ENCODE peak calls at places on chromosomes 4 and X, in five cellular contexts. N is A549, Z is colonic mucosa, W is tibial artery, K is GM06990. P is an unnamed sample.

GRCh38 chr4:39721788-39722187 is 23.9 kb downstream of the UBE2K start:
- DNase-seq in N (no peak), Z (no peak), W (no peak), K (no peak), P (no peak)

GRCh38 chr4:177367336-177367735 is 57.7 kb downstream of the NEIL3 start:
- DNase-seq in N (peak), Z (no peak), W (no peak), K (no peak), P (no peak)

GRCh38 chr4:47667552-47667951 is 170.3 kb downstream of the CORIN start:
- DNase-seq in N (no peak), Z (no peak), W (no peak), K (no peak), P (no peak)

GRCh38 chrX:132594129-132594528 is 105.3 kb upstream of the MBNL3 start:
- DNase-seq in N (no peak), Z (no peak), W (no peak), K (no peak), P (no peak)

GRCh38 chrX:135975421-135975820 is 1.6 kb upstream of the MMGT1 start:
- DNase-seq in N (no peak), Z (no peak), W (no peak), K (no peak), P (no peak)

GRCh38 chrX:39734174-39734776 is 363.5 kb downstream of the BCOR start:
- DNase-seq in N (no peak), Z (no peak), W (no peak), K (no peak), P (no peak)

GRCh38 chr4:188025476-188025875 is 29.9 kb downstream of the ZFP42 start:
- DNase-seq in N (no peak), Z (no peak), W (no peak), K (no peak), P (no peak)

GRCh38 chrX:23631136-23631535 is 36.2 kb upstream of the PRDX4 start:
- DNase-seq in N (no peak), Z (no peak), W (no peak), K (no peak), P (no peak)

GRCh38 chrX:74924449-74925209 is 623 bp downstream of the NEXMIF start:
- DNase-seq in N (peak), Z (peak), W (peak), K (peak), P (peak)

GRCh38 chr4:146646601-146647000 is 7.9 kb downstream of the POU4F2 start:
- DNase-seq in N (no peak), Z (no peak), W (no peak), K (no peak), P (no peak)

GRCh38 chr4:187069398-187069797 is 345.7 kb upstream of the FAT1 start:
- DNase-seq in N (no peak), Z (no peak), W (no peak), K (no peak), P (no peak)

GRCh38 chrX:134025986-134026731 is 40.8 kb upstream of the GPC3 start:
- DNase-seq in N (no peak), Z (no peak), W (no peak), K (no peak), P (no peak)

GRCh38 chrX:18973527-18974192 is 10.3 kb downstream of the PHKA2 start:
- DNase-seq in N (no peak), Z (peak), W (no peak), K (no peak), P (no peak)

GRCh38 chr4:127782025-127782274 is 172 bp upstream of the HSPA4L start:
- DNase-seq in N (peak), Z (peak), W (peak), K (no peak), P (peak)

GRCh38 chrX:153507484-153508178 is 9.8 kb upstream of the ATP2B3 start:
- DNase-seq in N (peak), Z (peak), W (peak), K (peak), P (peak)

GRCh38 chr4:187474238-187474637 is 521.3 kb upstream of the ZFP42 start:
- DNase-seq in N (no peak), Z (no peak), W (no peak), K (no peak), P (no peak)

GRCh38 chr4:71498624-71499023 is 159.8 kb downstream of the SLC4A4 start:
- DNase-seq in N (no peak), Z (no peak), W (no peak), K (no peak), P (no peak)

GRCh38 chr4:166165829-166166420 is 292.9 kb downstream of the TLL1 start:
- DNase-seq in N (peak), Z (peak), W (no peak), K (peak), P (peak)

GRCh38 chr4:89434364-89434988 is 126.9 kb upstream of the GPRIN3 start:
- DNase-seq in N (peak), Z (no peak), W (no peak), K (no peak), P (no peak)

GRCh38 chrX:16953606-16954211 is 7.3 kb downstream of the REPS2 start:
- DNase-seq in N (peak), Z (no peak), W (no peak), K (no peak), P (no peak)

GRCh38 chr4:37977471-37978452 is 17.6 kb downstream of the PTTG2 start:
- DNase-seq in N (peak), Z (peak), W (peak), K (peak), P (peak)

GRCh38 chr4:91058345-91058744 is 931.2 kb downstream of the CCSER1 start:
- DNase-seq in N (no peak), Z (no peak), W (no peak), K (no peak), P (no peak)

GRCh38 chrX:21933077-21933476 is 7.4 kb upstream of the SMS start:
- DNase-seq in N (peak), Z (no peak), W (no peak), K (no peak), P (no peak)

GRCh38 chrX:71492086-71493065 is 40.5 kb upstream of the OGT start:
- DNase-seq in N (peak), Z (peak), W (peak), K (peak), P (no peak)

GRCh38 chrX:397575-397974 is 10.9 kb upstream of the PPP2R3B start:
- DNase-seq in N (no peak), Z (no peak), W (no peak), K (no peak), P (peak)

GRCh38 chrX:23434356-23434884 is 99.8 kb downstream of the PTCHD1 start:
- DNase-seq in N (no peak), Z (peak), W (peak), K (no peak), P (no peak)

GRCh38 chr4:70709551-70710080 is 12.1 kb upstream of the RUFY3 start:
- DNase-seq in N (peak), Z (no peak), W (no peak), K (no peak), P (no peak)

GRCh38 chr4:1569461-1570151 is 114.5 kb downstream of the FAM53A start:
- DNase-seq in N (no peak), Z (no peak), W (no peak), K (no peak), P (no peak)

GRCh38 chrX:101191217-101191750 is 28.3 kb upstream of the DRP2 start:
- DNase-seq in N (no peak), Z (no peak), W (peak), K (no peak), P (peak)

DNA sequence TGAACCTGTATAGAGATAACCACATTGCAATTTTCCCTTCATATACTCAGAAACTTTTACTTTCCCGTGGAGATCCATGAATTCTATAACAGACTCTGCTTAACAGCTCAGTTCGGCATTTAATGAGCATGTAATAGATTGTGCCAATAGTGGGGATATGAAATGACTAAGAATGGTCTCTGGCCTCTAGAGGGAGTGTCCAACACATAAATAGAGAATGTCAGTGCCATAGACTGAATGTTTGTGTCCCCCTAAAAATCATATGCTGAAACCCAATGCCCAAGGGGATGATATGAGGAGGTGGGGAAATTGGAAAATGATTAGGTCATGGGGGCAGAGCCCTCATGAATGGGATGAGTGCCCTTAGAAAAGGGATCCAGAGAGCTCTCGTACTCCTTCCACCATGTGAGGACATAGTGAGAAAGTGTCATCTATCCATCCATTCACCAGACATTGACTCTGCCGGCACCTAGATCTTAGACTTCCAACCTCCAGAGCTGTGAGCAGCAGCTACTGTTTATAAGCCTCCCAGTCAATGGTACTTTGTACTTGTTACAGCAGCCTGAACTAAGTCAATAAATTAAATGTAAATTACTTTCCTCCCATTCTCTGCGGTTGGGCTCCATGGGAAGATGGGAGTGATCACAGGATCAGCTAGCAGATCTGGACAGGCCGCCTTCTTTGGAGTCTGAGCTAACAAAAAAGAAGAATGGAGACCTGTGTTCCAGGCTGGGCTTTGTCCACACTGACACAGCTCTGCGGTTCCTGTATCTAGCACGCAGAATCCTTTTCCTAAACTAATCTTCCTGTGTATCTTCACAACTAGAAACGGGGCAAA is 28.1 kb upstream of the HPSE start:
- DNase-seq in N (peak), Z (peak), W (no peak), K (no peak), P (no peak)
- TF ChIP-seq CTCF in N (peak), Z (no peak), W (no peak), K (peak), P (peak)

GRCh38 chrX:104565791-104566687 is at the start of gene IL1RAPL2:
- DNase-seq in N (peak), Z (peak), W (no peak), K (no peak), P (peak)
- TF ChIP-seq CTCF in N (peak), Z (peak), W (no peak), K (peak), P (peak)

GRCh38 chrX:106752101-106752678 is 25.7 kb downstream of the RNF128 start:
- DNase-seq in N (peak), Z (no peak), W (no peak), K (no peak), P (no peak)
- TF ChIP-seq CTCF in N (peak), Z (no peak), W (no peak), K (peak), P (peak)

GRCh38 chr4:86117781-86118302 is 242.0 kb downstream of the MAPK10 start:
- DNase-seq in N (peak), Z (no peak), W (no peak), K (no peak), P (no peak)
- TF ChIP-seq CTCF in N (no peak), Z (no peak), W (no peak), K (no peak), P (no peak)

GRCh38 chrX:95823796-95824195 is 860.8 kb upstream of the DIAPH2 start:
- DNase-seq in N (no peak), Z (no peak), W (no peak), K (no peak), P (no peak)
- TF ChIP-seq CTCF in N (no peak), Z (no peak), W (no peak), K (no peak), P (peak)

DNA sequence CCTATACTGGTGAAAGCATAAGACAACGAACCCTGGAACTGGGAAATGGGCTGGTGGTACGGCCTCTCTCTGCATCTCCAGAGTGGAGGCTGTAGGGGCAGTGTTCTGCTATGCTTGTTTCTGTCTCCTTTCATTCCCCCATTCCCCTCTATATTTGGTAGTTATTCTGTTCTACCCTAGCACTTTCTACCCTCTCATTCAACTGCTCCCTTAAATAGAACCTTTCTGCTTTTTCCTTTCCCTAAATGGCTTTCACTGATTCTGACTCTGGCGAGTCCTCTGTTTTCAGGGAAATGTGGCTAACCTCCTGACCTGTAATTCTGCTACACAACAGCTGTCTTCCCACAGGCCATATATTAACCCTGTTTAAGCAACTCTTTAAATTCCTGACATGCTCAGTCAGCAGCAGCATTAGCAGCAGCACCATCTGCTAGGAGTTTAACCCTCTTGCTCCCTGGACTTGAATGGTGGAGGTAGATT is 94.2 kb downstream of the CXCL13 start:
- DNase-seq in N (peak), Z (no peak), W (no peak), K (no peak), P (peak)
- TF ChIP-seq CTCF in N (peak), Z (no peak), W (no peak), K (no peak), P (peak)

P was measured in neural crest cell.